ENCODE peak calls at places on chromosomes 7 and 10, in nine cellular contexts. One of them, this sample, is unnamed.

GRCh38 chr10:25405871-25406270 is 231.1 kb downstream of the GPR158 start:
- DNase-seq in psoas muscle: no peak
- DNase-seq in Panc1: no peak
- DNase-seq in hepatocyte: no peak
- DNase-seq in mesendoderm: no peak
- DNase-seq in right cardiac atrium: no peak
- DNase-seq in heart right ventricle: no peak
- DNase-seq in DND-41: no peak
- DNase-seq in AG10803: no peak
- DNase-seq in this sample: no peak

GRCh38 chr10:98745645-98746044 is 298.9 kb upstream of the HPS1 start:
- DNase-seq in psoas muscle: no peak
- DNase-seq in AG10803: no peak
- DNase-seq in mesendoderm: peak
- DNase-seq in Panc1: no peak
- DNase-seq in heart right ventricle: no peak
- DNase-seq in right cardiac atrium: no peak
- DNase-seq in hepatocyte: no peak
- DNase-seq in DND-41: no peak
- DNase-seq in this sample: no peak

GRCh38 chr7:125316451-125316850 is 386.8 kb upstream of the POT1 start:
- DNase-seq in heart right ventricle: no peak
- DNase-seq in Panc1: peak
- DNase-seq in mesendoderm: peak
- DNase-seq in right cardiac atrium: no peak
- DNase-seq in hepatocyte: peak
- DNase-seq in psoas muscle: no peak
- DNase-seq in AG10803: no peak
- DNase-seq in DND-41: no peak
- DNase-seq in this sample: peak

GRCh38 chr10:74786126-74786525 is 40.3 kb upstream of the KAT6B start:
- DNase-seq in AG10803: no peak
- DNase-seq in right cardiac atrium: no peak
- DNase-seq in hepatocyte: no peak
- DNase-seq in DND-41: no peak
- DNase-seq in Panc1: no peak
- DNase-seq in mesendoderm: no peak
- DNase-seq in psoas muscle: no peak
- DNase-seq in heart right ventricle: no peak
- DNase-seq in this sample: no peak

GRCh38 chr10:78771215-78771614 is 297.6 kb upstream of the ZMIZ1 start:
- DNase-seq in AG10803: no peak
- DNase-seq in right cardiac atrium: peak
- DNase-seq in DND-41: no peak
- DNase-seq in psoas muscle: no peak
- DNase-seq in Panc1: no peak
- DNase-seq in hepatocyte: no peak
- DNase-seq in heart right ventricle: no peak
- DNase-seq in mesendoderm: no peak
- DNase-seq in this sample: no peak

GRCh38 chr10:110919349-110919931 is at the start of gene SHOC2:
- DNase-seq in Panc1: no peak
- DNase-seq in hepatocyte: peak
- DNase-seq in mesendoderm: no peak
- DNase-seq in heart right ventricle: peak
- DNase-seq in DND-41: peak
- DNase-seq in right cardiac atrium: peak
- DNase-seq in psoas muscle: peak
- DNase-seq in AG10803: no peak
- DNase-seq in this sample: no peak

GRCh38 chr7:134755422-134756022 is 23.9 kb upstream of the CALD1 start:
- DNase-seq in DND-41: peak
- DNase-seq in mesendoderm: no peak
- DNase-seq in hepatocyte: peak
- DNase-seq in heart right ventricle: peak
- DNase-seq in Panc1: no peak
- DNase-seq in right cardiac atrium: no peak
- DNase-seq in AG10803: peak
- DNase-seq in psoas muscle: no peak
- DNase-seq in this sample: peak

GRCh38 chr7:15407910-15408309 is 153.9 kb downstream of the AGMO start:
- DNase-seq in AG10803: no peak
- DNase-seq in heart right ventricle: no peak
- DNase-seq in DND-41: no peak
- DNase-seq in mesendoderm: no peak
- DNase-seq in Panc1: no peak
- DNase-seq in hepatocyte: peak
- DNase-seq in psoas muscle: no peak
- DNase-seq in right cardiac atrium: no peak
- DNase-seq in this sample: no peak

GRCh38 chr7:68224041-68224534 is 1227.5 kb downstream of the TYW1 start:
- DNase-seq in AG10803: no peak
- DNase-seq in heart right ventricle: no peak
- DNase-seq in mesendoderm: no peak
- DNase-seq in psoas muscle: peak
- DNase-seq in Panc1: no peak
- DNase-seq in DND-41: no peak
- DNase-seq in hepatocyte: no peak
- DNase-seq in right cardiac atrium: no peak
- DNase-seq in this sample: no peak
- H3K4me3 ChIP-seq in AG10803: no peak
- H3K4me3 ChIP-seq in heart right ventricle: no peak
- H3K4me3 ChIP-seq in mesendoderm: no peak
- H3K4me3 ChIP-seq in psoas muscle: no peak
- H3K4me3 ChIP-seq in Panc1: no peak
- H3K4me3 ChIP-seq in DND-41: no peak
- H3K4me3 ChIP-seq in hepatocyte: no peak
- H3K4me3 ChIP-seq in right cardiac atrium: no peak
- H3K4me3 ChIP-seq in this sample: no peak

GRCh38 chr10:122460891-122461293 is 461 bp upstream of the HTRA1 start:
- DNase-seq in DND-41: no peak
- DNase-seq in Panc1: no peak
- DNase-seq in hepatocyte: no peak
- DNase-seq in AG10803: no peak
- DNase-seq in right cardiac atrium: peak
- DNase-seq in mesendoderm: no peak
- DNase-seq in heart right ventricle: no peak
- DNase-seq in psoas muscle: no peak
- DNase-seq in this sample: no peak

GRCh38 chr10:122462533-122463465 is 1.4 kb downstream of the HTRA1 start:
- DNase-seq in mesendoderm: no peak
- DNase-seq in AG10803: peak
- DNase-seq in heart right ventricle: peak
- DNase-seq in psoas muscle: peak
- DNase-seq in hepatocyte: peak
- DNase-seq in DND-41: no peak
- DNase-seq in right cardiac atrium: peak
- DNase-seq in Panc1: no peak
- DNase-seq in this sample: peak

GRCh38 chr10:122461729-122462532 is 578 bp downstream of the HTRA1 start:
- DNase-seq in DND-41: no peak
- DNase-seq in heart right ventricle: no peak
- DNase-seq in psoas muscle: peak
- DNase-seq in mesendoderm: no peak
- DNase-seq in right cardiac atrium: peak
- DNase-seq in hepatocyte: peak
- DNase-seq in AG10803: no peak
- DNase-seq in Panc1: no peak
- DNase-seq in this sample: no peak

GRCh38 chr10:122459586-122460273 is 1.6 kb upstream of the HTRA1 start:
- DNase-seq in Panc1: no peak
- DNase-seq in mesendoderm: no peak
- DNase-seq in heart right ventricle: no peak
- DNase-seq in AG10803: peak
- DNase-seq in hepatocyte: no peak
- DNase-seq in right cardiac atrium: no peak
- DNase-seq in DND-41: no peak
- DNase-seq in psoas muscle: no peak
- DNase-seq in this sample: peak

DNA sequence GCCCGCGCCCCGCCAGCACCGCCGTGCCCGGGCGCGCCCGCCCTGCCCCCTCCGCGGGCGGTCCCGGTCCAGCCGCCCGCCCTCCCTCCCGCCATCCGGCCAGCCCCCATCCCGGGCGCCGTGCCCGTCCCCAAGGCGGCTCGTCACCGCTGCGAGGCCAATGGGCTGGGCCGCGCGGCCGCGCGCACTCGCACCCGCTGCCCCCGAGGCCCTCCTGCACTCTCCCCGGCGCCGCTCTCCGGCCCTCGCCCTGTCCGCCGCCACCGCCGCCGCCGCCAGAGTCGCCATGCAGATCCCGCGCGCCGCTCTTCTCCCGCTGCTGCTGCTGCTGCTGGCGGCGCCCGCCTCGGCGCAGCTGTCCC is at the start of gene HTRA1:
- DNase-seq in right cardiac atrium: peak
- DNase-seq in mesendoderm: peak
- DNase-seq in hepatocyte: no peak
- DNase-seq in DND-41: no peak
- DNase-seq in Panc1: no peak
- DNase-seq in AG10803: peak
- DNase-seq in psoas muscle: peak
- DNase-seq in heart right ventricle: peak
- DNase-seq in this sample: no peak
- H3K4me3 ChIP-seq in right cardiac atrium: peak
- H3K4me3 ChIP-seq in mesendoderm: no peak
- H3K4me3 ChIP-seq in hepatocyte: peak
- H3K4me3 ChIP-seq in DND-41: no peak
- H3K4me3 ChIP-seq in Panc1: peak
- H3K4me3 ChIP-seq in AG10803: peak
- H3K4me3 ChIP-seq in psoas muscle: peak
- H3K4me3 ChIP-seq in heart right ventricle: peak
- H3K4me3 ChIP-seq in this sample: peak

GRCh38 chr7:33108591-33108930 is 643 bp downstream of the RP9 start:
- DNase-seq in psoas muscle: no peak
- DNase-seq in AG10803: peak
- DNase-seq in heart right ventricle: no peak
- DNase-seq in DND-41: peak
- DNase-seq in hepatocyte: peak
- DNase-seq in Panc1: no peak
- DNase-seq in right cardiac atrium: no peak
- DNase-seq in mesendoderm: no peak
- DNase-seq in this sample: no peak

GRCh38 chr7:33107136-33108066 is 1.8 kb downstream of the RP9 start:
- DNase-seq in psoas muscle: peak
- DNase-seq in mesendoderm: peak
- DNase-seq in right cardiac atrium: no peak
- DNase-seq in AG10803: peak
- DNase-seq in Panc1: no peak
- DNase-seq in DND-41: peak
- DNase-seq in hepatocyte: peak
- DNase-seq in heart right ventricle: peak
- DNase-seq in this sample: peak

GRCh38 chr7:33111614-33112013 is 2.4 kb upstream of the RP9 start:
- DNase-seq in AG10803: no peak
- DNase-seq in psoas muscle: no peak
- DNase-seq in DND-41: no peak
- DNase-seq in hepatocyte: no peak
- DNase-seq in heart right ventricle: no peak
- DNase-seq in right cardiac atrium: no peak
- DNase-seq in Panc1: no peak
- DNase-seq in mesendoderm: no peak
- DNase-seq in this sample: no peak

GRCh38 chr7:33108931-33109757 is at the start of gene RP9:
- DNase-seq in DND-41: peak
- DNase-seq in AG10803: peak
- DNase-seq in heart right ventricle: peak
- DNase-seq in right cardiac atrium: peak
- DNase-seq in hepatocyte: peak
- DNase-seq in Panc1: no peak
- DNase-seq in psoas muscle: peak
- DNase-seq in mesendoderm: peak
- DNase-seq in this sample: peak

DNA sequence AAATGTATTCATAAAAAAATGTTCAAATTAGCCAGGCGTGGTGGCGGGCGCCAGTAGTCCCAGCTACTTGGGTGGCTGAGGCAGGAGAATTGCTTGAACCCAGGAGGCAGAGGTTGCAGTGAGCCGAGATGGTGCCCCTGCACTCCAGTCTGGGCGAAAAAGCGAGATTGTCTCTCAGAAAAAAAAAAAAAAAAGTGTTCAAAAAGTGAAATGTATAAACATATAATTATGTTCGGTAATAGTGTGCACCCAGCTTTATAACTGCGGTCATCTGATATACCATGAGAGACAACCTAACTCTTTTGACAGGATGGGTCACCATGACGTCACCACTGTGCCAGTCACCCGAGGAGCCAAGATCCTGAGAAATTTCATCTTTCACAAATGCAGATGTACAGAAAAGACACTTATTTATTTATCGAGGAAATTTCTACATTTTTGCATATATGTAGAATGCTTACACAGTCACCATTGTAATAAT is 594 bp upstream of the RP9 start:
- DNase-seq in mesendoderm: no peak
- DNase-seq in AG10803: no peak
- DNase-seq in heart right ventricle: no peak
- DNase-seq in DND-41: no peak
- DNase-seq in Panc1: no peak
- DNase-seq in hepatocyte: no peak
- DNase-seq in right cardiac atrium: no peak
- DNase-seq in psoas muscle: no peak
- DNase-seq in this sample: peak
- H3K4me3 ChIP-seq in mesendoderm: no peak
- H3K4me3 ChIP-seq in AG10803: peak
- H3K4me3 ChIP-seq in heart right ventricle: peak
- H3K4me3 ChIP-seq in DND-41: peak
- H3K4me3 ChIP-seq in Panc1: peak
- H3K4me3 ChIP-seq in hepatocyte: peak
- H3K4me3 ChIP-seq in right cardiac atrium: peak
- H3K4me3 ChIP-seq in psoas muscle: peak
- H3K4me3 ChIP-seq in this sample: peak

GRCh38 chr7:155007947-155008346 is 5.0 kb upstream of the PAXIP1 start:
- DNase-seq in psoas muscle: no peak
- DNase-seq in hepatocyte: no peak
- DNase-seq in heart right ventricle: no peak
- DNase-seq in mesendoderm: peak
- DNase-seq in DND-41: peak
- DNase-seq in AG10803: peak
- DNase-seq in right cardiac atrium: no peak
- DNase-seq in Panc1: peak
- DNase-seq in this sample: no peak

GRCh38 chr7:155001756-155002410 is 1.0 kb downstream of the PAXIP1 start:
- DNase-seq in AG10803: peak
- DNase-seq in hepatocyte: peak
- DNase-seq in psoas muscle: no peak
- DNase-seq in mesendoderm: no peak
- DNase-seq in right cardiac atrium: no peak
- DNase-seq in heart right ventricle: no peak
- DNase-seq in Panc1: no peak
- DNase-seq in DND-41: peak
- DNase-seq in this sample: no peak

GRCh38 chr7:155000795-155001194 is 2.1 kb downstream of the PAXIP1 start:
- DNase-seq in hepatocyte: no peak
- DNase-seq in mesendoderm: no peak
- DNase-seq in right cardiac atrium: no peak
- DNase-seq in Panc1: no peak
- DNase-seq in DND-41: no peak
- DNase-seq in AG10803: no peak
- DNase-seq in psoas muscle: no peak
- DNase-seq in heart right ventricle: no peak
- DNase-seq in this sample: no peak

GRCh38 chr7:155002411-155003214 is at the start of gene PAXIP1:
- DNase-seq in heart right ventricle: peak
- DNase-seq in AG10803: peak
- DNase-seq in hepatocyte: peak
- DNase-seq in mesendoderm: peak
- DNase-seq in DND-41: peak
- DNase-seq in psoas muscle: peak
- DNase-seq in right cardiac atrium: peak
- DNase-seq in Panc1: no peak
- DNase-seq in this sample: no peak

DNA sequence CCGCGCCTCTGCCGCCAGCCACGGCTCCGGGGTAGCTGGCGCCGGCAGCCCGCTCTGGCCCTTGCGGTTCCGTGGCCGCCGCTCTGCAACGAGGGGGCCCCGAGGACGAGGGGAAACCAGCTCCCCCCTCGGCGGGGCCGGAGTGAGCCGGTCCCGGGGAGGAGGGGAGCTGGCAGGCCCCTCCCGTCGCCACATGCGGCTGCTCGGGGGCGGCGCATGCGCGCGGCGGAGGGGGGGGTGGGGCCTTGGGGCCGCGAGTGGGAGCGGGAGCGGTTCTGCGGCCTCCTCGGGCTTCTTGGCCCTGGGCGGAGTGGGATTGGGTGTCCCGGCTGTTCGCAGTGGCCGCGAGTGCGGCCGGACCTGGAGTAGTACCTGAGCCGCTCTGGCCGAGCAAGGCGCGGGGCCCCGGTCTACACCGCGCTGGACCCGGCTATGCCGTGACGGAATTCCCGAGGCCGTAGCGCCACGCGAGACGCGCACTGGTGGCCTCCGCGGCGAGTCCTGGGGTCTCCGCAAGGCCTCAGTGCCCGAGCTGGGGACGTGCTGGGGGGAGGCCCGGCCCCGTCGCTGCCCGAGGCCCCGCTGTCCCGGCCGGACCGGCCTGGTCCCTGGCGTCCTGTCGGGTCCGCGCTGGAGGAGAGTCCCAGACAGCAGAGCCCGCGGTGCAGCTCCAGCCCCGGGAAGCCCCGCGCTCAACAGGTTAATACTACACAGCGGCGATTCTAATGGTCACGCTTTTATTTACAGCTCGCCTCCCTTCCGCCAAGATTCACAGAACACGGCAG is 483 bp upstream of the PAXIP1 start:
- DNase-seq in right cardiac atrium: peak
- DNase-seq in mesendoderm: peak
- DNase-seq in hepatocyte: peak
- DNase-seq in DND-41: peak
- DNase-seq in Panc1: no peak
- DNase-seq in AG10803: peak
- DNase-seq in psoas muscle: peak
- DNase-seq in heart right ventricle: peak
- DNase-seq in this sample: peak
- H3K4me3 ChIP-seq in right cardiac atrium: peak
- H3K4me3 ChIP-seq in mesendoderm: peak
- H3K4me3 ChIP-seq in hepatocyte: peak
- H3K4me3 ChIP-seq in DND-41: peak
- H3K4me3 ChIP-seq in Panc1: peak
- H3K4me3 ChIP-seq in AG10803: peak
- H3K4me3 ChIP-seq in psoas muscle: peak
- H3K4me3 ChIP-seq in heart right ventricle: peak
- H3K4me3 ChIP-seq in this sample: peak

This sample was measured in brain microvascular endothelial cell.